ENCODE peak calls at places on chromosomes 5 and 9, in eight cellular contexts. E, K, U, O, I, Y, Q and H are unnamed samples.

GRCh38 chr9:133130721-133131244 is 9.7 kb upstream of the RALGDS start:
- DNase-seq in E (no peak), K (peak; percentile 61), U (no peak), O (no peak), I (no peak), Y (no peak), Q (no peak), H (no peak)

GRCh38 chr5:79689541-79690466 is at the start of gene CMYA5:
- DNase-seq in E (no peak), K (no peak), U (peak; percentile 33), O (no peak), I (peak; percentile 72), Y (peak; percentile 19), Q (no peak), H (no peak)

GRCh38 chr5:58871648-58872242 is 288.9 kb downstream of the RAB3C start:
- DNase-seq in E (no peak), K (no peak), U (peak; percentile 36), O (no peak), I (no peak), Y (no peak), Q (peak; percentile 54), H (no peak)

GRCh38 chr9:101605547-101605946 is 10.8 kb upstream of the PPP3R2 start:
- DNase-seq in E (no peak), K (no peak), U (no peak), O (no peak), I (no peak), Y (no peak), Q (no peak), H (no peak)

GRCh38 chr9:112338561-112338960 is 5.1 kb upstream of the PTBP3 start:
- DNase-seq in E (no peak), K (no peak), U (peak; percentile 70), O (no peak), I (no peak), Y (no peak), Q (peak; percentile 28), H (no peak)

GRCh38 chr5:125813221-125813974 is 609.8 kb upstream of the GRAMD2B start:
- DNase-seq in E (no peak), K (no peak), U (no peak), O (no peak), I (no peak), Y (no peak), Q (no peak), H (no peak)

GRCh38 chr9:136387217-136387616 is 12.8 kb downstream of the SNAPC4 start:
- DNase-seq in E (no peak), K (no peak), U (no peak), O (no peak), I (no peak), Y (no peak), Q (no peak), H (no peak)

GRCh38 chr9:99037768-99038167 is 67.1 kb upstream of the TGFBR1 start:
- DNase-seq in E (no peak), K (no peak), U (no peak), O (no peak), I (no peak), Y (no peak), Q (peak; percentile 63), H (no peak)

GRCh38 chr5:167759411-167759821 is 532.0 kb upstream of the WWC1 start:
- DNase-seq in E (no peak), K (no peak), U (peak; percentile 61), O (no peak), I (no peak), Y (no peak), Q (peak; percentile 26), H (no peak)

GRCh38 chr5:122915717-122916399 is 70.4 kb downstream of the SNX24 start:
- DNase-seq in E (no peak), K (no peak), U (no peak), O (no peak), I (no peak), Y (no peak), Q (peak; percentile 43), H (no peak)

GRCh38 chr9:95666785-95667155 is 150.0 kb upstream of the PTCH1 start:
- DNase-seq in E (no peak), K (no peak), U (no peak), O (no peak), I (no peak), Y (no peak), Q (no peak), H (no peak)

GRCh38 chr9:137070201-137070905 is at the start of gene SAPCD2:
- DNase-seq in E (peak; percentile 55), K (peak; percentile 74), U (peak; percentile 79), O (peak; percentile 73), I (peak; percentile 91), Y (peak; percentile 73), Q (peak; percentile 76), H (peak; percentile 45)

GRCh38 chr9:126682928-126683697 is 69.4 kb downstream of the LMX1B start:
- DNase-seq in E (no peak), K (no peak), U (no peak), O (no peak), I (no peak), Y (no peak), Q (no peak), H (no peak)